ENCODE peak calls at places on chromosomes 3 and 15, in six cellular contexts. W is lower lobe of right lung, H is stomach, E is psoas muscle, K is HCT116, G is astrocyte. S is an unnamed sample.

GRCh38 chr3:122907471-122907870 is 112.6 kb downstream of the SLC49A4 start:
- DNase-seq in W (no peak), H (no peak), E (no peak), K (no peak), G (no peak), S (no peak)

GRCh38 chr3:34260266-34260990 is 462.0 kb downstream of the PDCD6IP start:
- DNase-seq in W (peak; percentile 52), H (peak; percentile 61), E (peak; percentile 16), K (peak; percentile 16), G (peak; percentile 13), S (no peak)

GRCh38 chr3:26712211-26713026 is 89.8 kb downstream of the LRRC3B start:
- DNase-seq in W (no peak), H (no peak), E (no peak), K (peak; percentile 3), G (no peak), S (no peak)

GRCh38 chr3:191301017-191301416 is 28.2 kb upstream of the CCDC50 start:
- DNase-seq in W (no peak), H (no peak), E (no peak), K (no peak), G (no peak), S (no peak)

GRCh38 chr3:98460220-98460619 is 2.8 kb upstream of the OR5K1 start:
- DNase-seq in W (no peak), H (no peak), E (no peak), K (no peak), G (no peak), S (no peak)

GRCh38 chr15:90143176-90143655 is 40.9 kb upstream of the IDH2 start:
- DNase-seq in W (peak; percentile 82), H (peak; percentile 89), E (peak; percentile 35), K (peak; percentile 57), G (peak; percentile 14), S (peak; percentile 67)

GRCh38 chr3:156630081-156630772 is 44.2 kb upstream of the TIPARP start:
- DNase-seq in W (no peak), H (no peak), E (no peak), K (peak; percentile 36), G (peak; percentile 67), S (no peak)

GRCh38 chr3:23217872-23218554 is 14.9 kb downstream of the UBE2E2 start:
- DNase-seq in W (no peak), H (no peak), E (no peak), K (no peak), G (peak; percentile 31), S (no peak)

GRCh38 chr15:92714071-92714456 is 58.5 kb upstream of the FAM174B start:
- DNase-seq in W (no peak), H (no peak), E (no peak), K (no peak), G (peak; percentile 47), S (no peak)

GRCh38 chr3:176795897-176796296 is 401.4 kb downstream of the TBL1XR1 start:
- DNase-seq in W (no peak), H (no peak), E (no peak), K (no peak), G (peak; percentile 37), S (no peak)

GRCh38 chr15:88647362-88648105 is 8.7 kb downstream of the ISG20 start:
- DNase-seq in W (no peak), H (peak; percentile 87), E (no peak), K (no peak), G (no peak), S (no peak)

GRCh38 chr3:194136519-194137313 is 768 bp downstream of the HES1 start:
- DNase-seq in W (peak; percentile 61), H (peak; percentile 46), E (peak; percentile 64), K (no peak), G (peak; percentile 77), S (peak; percentile 41)

GRCh38 chr15:62641782-62642181 is 400.8 kb upstream of the TPM1 start:
- DNase-seq in W (no peak), H (no peak), E (no peak), K (no peak), G (no peak), S (no peak)

GRCh38 chr15:90906181-90906849 is 3.2 kb downstream of the MAN2A2 start:
- DNase-seq in W (peak; percentile 35), H (no peak), E (no peak), K (no peak), G (no peak), S (no peak)

GRCh38 chr3:123781571-123782275 is 102.4 kb downstream of the MYLK start:
- DNase-seq in W (no peak), H (no peak), E (no peak), K (no peak), G (peak; percentile 74), S (no peak)

GRCh38 chr3:86801921-86802320 is 189.0 kb downstream of the VGLL3 start:
- DNase-seq in W (no peak), H (no peak), E (no peak), K (no peak), G (peak; percentile 71), S (no peak)

GRCh38 chr3:12158387-12159226 is at the start of gene TIMP4:
- DNase-seq in W (peak; percentile 46), H (peak; percentile 49), E (peak; percentile 70), K (no peak), G (peak; percentile 30), S (no peak)

GRCh38 chr15:68930268-68931022 is at the start of gene SPESP1:
- DNase-seq in W (peak; percentile 60), H (peak; percentile 49), E (peak; percentile 59), K (no peak), G (peak; percentile 5), S (peak; percentile 75)

GRCh38 chr15:43285609-43286037 is 18.9 kb upstream of the TGM5 start:
- DNase-seq in W (no peak), H (peak; percentile 41), E (no peak), K (peak; percentile 56), G (peak; percentile 28), S (no peak)

GRCh38 chr3:102410616-102411015 is 24.2 kb upstream of the ZPLD1 start:
- DNase-seq in W (no peak), H (no peak), E (no peak), K (no peak), G (peak; percentile 50), S (no peak)

GRCh38 chr15:75924576-75924975 is 20.9 kb downstream of the FBXO22 start:
- DNase-seq in W (peak; percentile 51), H (peak; percentile 33), E (no peak), K (no peak), G (no peak), S (no peak)

GRCh38 chr15:76636059-76636458 is 269.1 kb downstream of the SCAPER start:
- DNase-seq in W (no peak), H (no peak), E (no peak), K (no peak), G (no peak), S (no peak)

GRCh38 chr15:79192462-79193036 is 90.0 kb upstream of the ANKRD34C start:
- DNase-seq in W (no peak), H (no peak), E (no peak), K (no peak), G (peak; percentile 59), S (no peak)

GRCh38 chr15:52113708-52114107 is 1.1 kb upstream of the BCL2L10 start:
- DNase-seq in W (no peak), H (no peak), E (no peak), K (no peak), G (no peak), S (no peak)

GRCh38 chr3:151962371-151962770 is 88.9 kb downstream of the SUCNR1 start:
- DNase-seq in W (no peak), H (no peak), E (no peak), K (no peak), G (no peak), S (no peak)

GRCh38 chr3:138444104-138444503 is 9.7 kb downstream of the ESYT3 start:
- DNase-seq in W (no peak), H (no peak), E (no peak), K (no peak), G (no peak), S (no peak)

GRCh38 chr15:51076898-51077564 is 17.7 kb downstream of the TNFAIP8L3 start:
- DNase-seq in W (peak; percentile 63), H (peak; percentile 34), E (peak; percentile 45), K (no peak), G (peak; percentile 67), S (peak; percentile 74)

GRCh38 chr15:49712846-49713450 is 92.1 kb downstream of the DTWD1 start:
- DNase-seq in W (no peak), H (no peak), E (no peak), K (no peak), G (no peak), S (no peak)

GRCh38 chr3:130876594-130876993 is 17.3 kb upstream of the ATP2C1 start:
- DNase-seq in W (no peak), H (no peak), E (no peak), K (no peak), G (no peak), S (no peak)

GRCh38 chr3:150342951-150343468 is 65.1 kb upstream of the TSC22D2 start:
- DNase-seq in W (no peak), H (no peak), E (no peak), K (no peak), G (no peak), S (no peak)

GRCh38 chr15:67413770-67414429 is 107.0 kb upstream of the C15orf61 start:
- DNase-seq in W (no peak), H (no peak), E (no peak), K (peak; percentile 23), G (peak; percentile 59), S (no peak)

GRCh38 chr3:195559723-195560409 is 16.7 kb upstream of the PPP1R2 start:
- DNase-seq in W (no peak), H (no peak), E (peak; percentile 58), K (peak; percentile 39), G (no peak), S (no peak)

GRCh38 chr3:19799115-19799514 is 134.9 kb downstream of the EFHB start:
- DNase-seq in W (no peak), H (no peak), E (no peak), K (no peak), G (no peak), S (no peak)
- H3K9me3 ChIP-seq in W (peaks cover 23% of the 10 kb centered on the region), H (peaks cover 6% of the 10 kb centered on the region), E (peaks cover 13% of the 10 kb centered on the region), K (no peaks in the 10 kb centered on the region), G (peaks cover 3% of the 10 kb centered on the region), S (peaks cover 54% of the 10 kb centered on the region)

GRCh38 chr3:141384157-141384556 is 15.9 kb downstream of the ZBTB38 start:
- DNase-seq in W (no peak), H (no peak), E (no peak), K (no peak), G (peak; percentile 54), S (no peak)
- TF ChIP-seq CTCF in W (no peak), H (no peak), E (no peak), K (no peak), G (no peak), S (no peak)

DNA sequence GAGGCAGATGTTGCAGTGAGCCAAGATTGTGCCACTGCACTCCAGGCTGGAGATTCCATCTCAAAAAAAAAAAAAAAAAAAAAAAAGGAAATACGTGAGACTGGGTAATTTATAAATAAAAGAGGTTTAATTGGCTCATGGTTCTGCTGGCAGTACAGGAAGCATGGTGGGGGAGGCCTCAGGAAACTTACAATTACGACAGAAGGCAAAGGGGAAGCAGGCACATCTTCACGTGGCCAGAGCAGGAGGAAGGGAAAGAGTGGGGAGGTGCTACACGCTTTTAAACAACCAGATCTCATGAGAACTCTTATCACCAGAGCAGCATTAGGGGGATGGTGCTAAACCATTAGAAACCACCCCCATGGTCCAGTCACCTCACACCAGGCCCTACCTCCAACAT is 138.2 kb upstream of the IL12A start:
- DNase-seq in W (no peak), H (no peak), E (no peak), K (no peak), G (no peak), S (no peak)
- H3K4me1 ChIP-seq in W (peaks cover 49% of the 10 kb centered on the region), H (peaks cover 55% of the 10 kb centered on the region), E (peaks cover 40% of the 10 kb centered on the region), K (peaks cover 35% of the 10 kb centered on the region), G (peaks cover 42% of the 10 kb centered on the region), S (peaks cover 11% of the 10 kb centered on the region)

GRCh38 chr3:164144824-164145223 is 933.5 kb downstream of the SI start:
- DNase-seq in W (no peak), H (no peak), E (no peak), K (no peak), G (no peak), S (no peak)
- H3K9me3 ChIP-seq in W (peaks cover 17% of the 10 kb centered on the region), H (peaks cover 5% of the 10 kb centered on the region), E (no peaks in the 10 kb centered on the region), K (no peaks in the 10 kb centered on the region), G (peaks cover 10% of the 10 kb centered on the region), S (no peaks in the 10 kb centered on the region)

S was measured in left lung.